ENCODE peak calls at places on chromosomes 1 and 21, in eight cellular contexts. One of them, this sample, is unnamed.

GRCh38 chr1:153336650-153337049 is 12.0 kb downstream of the PGLYRP4 start:
- DNase-seq in EH: no peak
- DNase-seq in colonic mucosa: no peak
- DNase-seq in hippocampal formation: no peak
- DNase-seq in effector memory CD8-positive, alpha-beta T cell: no peak
- DNase-seq in type B pancreatic cell: no peak
- DNase-seq in psoas muscle: no peak
- DNase-seq in GM12865: no peak
- DNase-seq in this sample: no peak

GRCh38 chr1:159869607-159870006 is 7.2 kb upstream of the VSIG8 start:
- DNase-seq in EH: no peak
- DNase-seq in colonic mucosa: no peak
- DNase-seq in hippocampal formation: no peak
- DNase-seq in effector memory CD8-positive, alpha-beta T cell: no peak
- DNase-seq in type B pancreatic cell: no peak
- DNase-seq in psoas muscle: no peak
- DNase-seq in GM12865: no peak
- DNase-seq in this sample: no peak

GRCh38 chr1:100578201-100578600 is 40.3 kb downstream of the GPR88 start:
- DNase-seq in EH: peak
- DNase-seq in colonic mucosa: no peak
- DNase-seq in hippocampal formation: no peak
- DNase-seq in effector memory CD8-positive, alpha-beta T cell: no peak
- DNase-seq in type B pancreatic cell: no peak
- DNase-seq in psoas muscle: no peak
- DNase-seq in GM12865: no peak
- DNase-seq in this sample: no peak

GRCh38 chr1:20212685-20213331 is 26.5 kb upstream of the PLA2G2C start:
- DNase-seq in EH: peak
- DNase-seq in colonic mucosa: peak
- DNase-seq in hippocampal formation: peak
- DNase-seq in effector memory CD8-positive, alpha-beta T cell: peak
- DNase-seq in type B pancreatic cell: peak
- DNase-seq in psoas muscle: peak
- DNase-seq in GM12865: peak
- DNase-seq in this sample: peak

GRCh38 chr1:191608367-191608766 is 549.9 kb upstream of the RGS18 start:
- DNase-seq in EH: no peak
- DNase-seq in colonic mucosa: no peak
- DNase-seq in hippocampal formation: no peak
- DNase-seq in effector memory CD8-positive, alpha-beta T cell: no peak
- DNase-seq in type B pancreatic cell: no peak
- DNase-seq in psoas muscle: no peak
- DNase-seq in GM12865: peak
- DNase-seq in this sample: no peak

GRCh38 chr1:174964261-174964984 is 35.3 kb upstream of the CACYBP start:
- DNase-seq in EH: peak
- DNase-seq in colonic mucosa: peak
- DNase-seq in hippocampal formation: no peak
- DNase-seq in effector memory CD8-positive, alpha-beta T cell: peak
- DNase-seq in type B pancreatic cell: no peak
- DNase-seq in psoas muscle: no peak
- DNase-seq in GM12865: peak
- DNase-seq in this sample: no peak

GRCh38 chr21:41931041-41931451 is 22.8 kb downstream of the C2CD2 start:
- DNase-seq in EH: no peak
- DNase-seq in colonic mucosa: no peak
- DNase-seq in hippocampal formation: no peak
- DNase-seq in effector memory CD8-positive, alpha-beta T cell: no peak
- DNase-seq in type B pancreatic cell: no peak
- DNase-seq in psoas muscle: no peak
- DNase-seq in GM12865: no peak
- DNase-seq in this sample: no peak

GRCh38 chr1:36880155-36881070 is 153.9 kb downstream of the GRIK3 start:
- DNase-seq in EH: no peak
- DNase-seq in colonic mucosa: peak
- DNase-seq in hippocampal formation: no peak
- DNase-seq in effector memory CD8-positive, alpha-beta T cell: no peak
- DNase-seq in type B pancreatic cell: peak
- DNase-seq in psoas muscle: no peak
- DNase-seq in GM12865: no peak
- DNase-seq in this sample: no peak

GRCh38 chr1:183619719-183620118 is 15.9 kb downstream of the ARPC5 start:
- DNase-seq in EH: no peak
- DNase-seq in colonic mucosa: no peak
- DNase-seq in hippocampal formation: no peak
- DNase-seq in effector memory CD8-positive, alpha-beta T cell: no peak
- DNase-seq in type B pancreatic cell: no peak
- DNase-seq in psoas muscle: no peak
- DNase-seq in GM12865: no peak
- DNase-seq in this sample: no peak

GRCh38 chr1:236523704-236524141 is at the start of gene LGALS8:
- DNase-seq in EH: peak
- DNase-seq in colonic mucosa: peak
- DNase-seq in hippocampal formation: peak
- DNase-seq in effector memory CD8-positive, alpha-beta T cell: peak
- DNase-seq in type B pancreatic cell: peak
- DNase-seq in psoas muscle: peak
- DNase-seq in GM12865: peak
- DNase-seq in this sample: peak